ENCODE peak calls at places on chromosomes 13 and 19, in ten cellular contexts. One of them, this sample, is unnamed.
A peak's percentile ranks its signal among the peaks of the same experiment; 100 is the strongest.

GRCh38 chr13:40189885-40190655 is 476.4 kb downstream of the FOXO1 start:
- DNase-seq in neural progenitor cell: peak; percentile 75
- DNase-seq in naive thymus-derived CD4-positive, alpha-beta T cell: no peak
- DNase-seq in A549: no peak
- DNase-seq in thoracic aorta: no peak
- DNase-seq in CD8-positive, alpha-beta memory T cell: no peak
- DNase-seq in astrocyte: no peak
- DNase-seq in cardiac muscle cell: peak; percentile 52
- DNase-seq in HepG2: no peak
- DNase-seq in CD8-positive, alpha-beta T cell: peak; percentile 21
- DNase-seq in this sample: no peak

GRCh38 chr13:90800082-90800746 is 547.3 kb upstream of the MIR17HG start:
- DNase-seq in neural progenitor cell: no peak
- DNase-seq in naive thymus-derived CD4-positive, alpha-beta T cell: no peak
- DNase-seq in A549: no peak
- DNase-seq in thoracic aorta: no peak
- DNase-seq in CD8-positive, alpha-beta memory T cell: no peak
- DNase-seq in astrocyte: no peak
- DNase-seq in cardiac muscle cell: peak; percentile 85
- DNase-seq in HepG2: no peak
- DNase-seq in CD8-positive, alpha-beta T cell: no peak
- DNase-seq in this sample: no peak

GRCh38 chr19:42311612-42312160 is 1.4 kb upstream of the TMEM145 start:
- DNase-seq in neural progenitor cell: peak; percentile 45
- DNase-seq in naive thymus-derived CD4-positive, alpha-beta T cell: no peak
- DNase-seq in A549: peak; percentile 71
- DNase-seq in thoracic aorta: no peak
- DNase-seq in CD8-positive, alpha-beta memory T cell: no peak
- DNase-seq in astrocyte: no peak
- DNase-seq in cardiac muscle cell: no peak
- DNase-seq in HepG2: no peak
- DNase-seq in CD8-positive, alpha-beta T cell: no peak
- DNase-seq in this sample: no peak

GRCh38 chr13:102799544-102800144 is 725 bp downstream of the BIVM start:
- DNase-seq in neural progenitor cell: peak; percentile 46
- DNase-seq in naive thymus-derived CD4-positive, alpha-beta T cell: no peak
- DNase-seq in A549: peak; percentile 25
- DNase-seq in thoracic aorta: no peak
- DNase-seq in CD8-positive, alpha-beta memory T cell: peak; percentile 16
- DNase-seq in astrocyte: peak; percentile 28
- DNase-seq in cardiac muscle cell: no peak
- DNase-seq in HepG2: no peak
- DNase-seq in CD8-positive, alpha-beta T cell: peak; percentile 9
- DNase-seq in this sample: no peak

GRCh38 chr13:35356572-35356971 is 119.9 kb downstream of the MAB21L1 start:
- DNase-seq in neural progenitor cell: no peak
- DNase-seq in naive thymus-derived CD4-positive, alpha-beta T cell: no peak
- DNase-seq in A549: no peak
- DNase-seq in thoracic aorta: no peak
- DNase-seq in CD8-positive, alpha-beta memory T cell: no peak
- DNase-seq in astrocyte: no peak
- DNase-seq in cardiac muscle cell: peak; percentile 14
- DNase-seq in HepG2: no peak
- DNase-seq in CD8-positive, alpha-beta T cell: no peak
- DNase-seq in this sample: no peak

GRCh38 chr13:71643466-71643865 is 223.5 kb downstream of the DACH1 start:
- DNase-seq in neural progenitor cell: no peak
- DNase-seq in naive thymus-derived CD4-positive, alpha-beta T cell: no peak
- DNase-seq in A549: no peak
- DNase-seq in thoracic aorta: no peak
- DNase-seq in CD8-positive, alpha-beta memory T cell: no peak
- DNase-seq in astrocyte: no peak
- DNase-seq in cardiac muscle cell: no peak
- DNase-seq in HepG2: no peak
- DNase-seq in CD8-positive, alpha-beta T cell: no peak
- DNase-seq in this sample: no peak

GRCh38 chr19:18859676-18860301 is 28.0 kb downstream of the UPF1 start:
- DNase-seq in neural progenitor cell: no peak
- DNase-seq in naive thymus-derived CD4-positive, alpha-beta T cell: no peak
- DNase-seq in A549: no peak
- DNase-seq in thoracic aorta: no peak
- DNase-seq in CD8-positive, alpha-beta memory T cell: no peak
- DNase-seq in astrocyte: no peak
- DNase-seq in cardiac muscle cell: peak; percentile 39
- DNase-seq in HepG2: no peak
- DNase-seq in CD8-positive, alpha-beta T cell: no peak
- DNase-seq in this sample: no peak

GRCh38 chr19:2059422-2060201 is 8.6 kb upstream of the MKNK2 start:
- DNase-seq in neural progenitor cell: peak; percentile 70
- DNase-seq in naive thymus-derived CD4-positive, alpha-beta T cell: no peak
- DNase-seq in A549: peak; percentile 93
- DNase-seq in thoracic aorta: no peak
- DNase-seq in CD8-positive, alpha-beta memory T cell: no peak
- DNase-seq in astrocyte: peak; percentile 56
- DNase-seq in cardiac muscle cell: peak; percentile 79
- DNase-seq in HepG2: peak; percentile 89
- DNase-seq in CD8-positive, alpha-beta T cell: no peak
- DNase-seq in this sample: no peak

GRCh38 chr19:31146546-31147183 is 202.6 kb downstream of the TSHZ3 start:
- DNase-seq in neural progenitor cell: no peak
- DNase-seq in naive thymus-derived CD4-positive, alpha-beta T cell: no peak
- DNase-seq in A549: no peak
- DNase-seq in thoracic aorta: no peak
- DNase-seq in CD8-positive, alpha-beta memory T cell: no peak
- DNase-seq in astrocyte: no peak
- DNase-seq in cardiac muscle cell: no peak
- DNase-seq in HepG2: no peak
- DNase-seq in CD8-positive, alpha-beta T cell: no peak
- DNase-seq in this sample: no peak

GRCh38 chr19:4914736-4915501 is 5.6 kb downstream of the UHRF1 start:
- DNase-seq in neural progenitor cell: no peak
- DNase-seq in naive thymus-derived CD4-positive, alpha-beta T cell: peak; percentile 39
- DNase-seq in A549: peak; percentile 73
- DNase-seq in thoracic aorta: no peak
- DNase-seq in CD8-positive, alpha-beta memory T cell: peak; percentile 62
- DNase-seq in astrocyte: peak; percentile 82
- DNase-seq in cardiac muscle cell: peak; percentile 74
- DNase-seq in HepG2: no peak
- DNase-seq in CD8-positive, alpha-beta T cell: peak; percentile 84
- DNase-seq in this sample: no peak

GRCh38 chr13:106533940-106534843 is 1.3 kb downstream of the EFNB2 start:
- DNase-seq in neural progenitor cell: peak; percentile 55
- DNase-seq in naive thymus-derived CD4-positive, alpha-beta T cell: peak; percentile 11
- DNase-seq in A549: no peak
- DNase-seq in thoracic aorta: no peak
- DNase-seq in CD8-positive, alpha-beta memory T cell: peak; percentile 27
- DNase-seq in astrocyte: peak; percentile 74
- DNase-seq in cardiac muscle cell: peak; percentile 74
- DNase-seq in HepG2: no peak
- DNase-seq in CD8-positive, alpha-beta T cell: peak; percentile 22
- DNase-seq in this sample: no peak

GRCh38 chr19:47095707-47096704 is 17.6 kb downstream of the ZC3H4 start:
- DNase-seq in neural progenitor cell: no peak
- DNase-seq in naive thymus-derived CD4-positive, alpha-beta T cell: no peak
- DNase-seq in A549: peak; percentile 62
- DNase-seq in thoracic aorta: no peak
- DNase-seq in CD8-positive, alpha-beta memory T cell: no peak
- DNase-seq in astrocyte: peak; percentile 86
- DNase-seq in cardiac muscle cell: peak; percentile 45
- DNase-seq in HepG2: peak; percentile 97
- DNase-seq in CD8-positive, alpha-beta T cell: no peak
- DNase-seq in this sample: no peak

GRCh38 chr13:90365130-90365529 is 982.4 kb upstream of the MIR17HG start:
- DNase-seq in neural progenitor cell: no peak
- DNase-seq in naive thymus-derived CD4-positive, alpha-beta T cell: no peak
- DNase-seq in A549: no peak
- DNase-seq in thoracic aorta: no peak
- DNase-seq in CD8-positive, alpha-beta memory T cell: no peak
- DNase-seq in astrocyte: peak; percentile 3
- DNase-seq in cardiac muscle cell: peak; percentile 62
- DNase-seq in HepG2: no peak
- DNase-seq in CD8-positive, alpha-beta T cell: no peak
- DNase-seq in this sample: no peak

GRCh38 chr19:4369888-4370260 is 26.5 kb downstream of the MPND start:
- DNase-seq in neural progenitor cell: peak; percentile 59
- DNase-seq in naive thymus-derived CD4-positive, alpha-beta T cell: peak; percentile 55
- DNase-seq in A549: no peak
- DNase-seq in thoracic aorta: no peak
- DNase-seq in CD8-positive, alpha-beta memory T cell: peak; percentile 63
- DNase-seq in astrocyte: no peak
- DNase-seq in cardiac muscle cell: no peak
- DNase-seq in HepG2: no peak
- DNase-seq in CD8-positive, alpha-beta T cell: peak; percentile 77
- DNase-seq in this sample: no peak

GRCh38 chr19:3283886-3284657 is 59.6 kb downstream of the CELF5 start:
- DNase-seq in neural progenitor cell: no peak
- DNase-seq in naive thymus-derived CD4-positive, alpha-beta T cell: no peak
- DNase-seq in A549: no peak
- DNase-seq in thoracic aorta: no peak
- DNase-seq in CD8-positive, alpha-beta memory T cell: no peak
- DNase-seq in astrocyte: no peak
- DNase-seq in cardiac muscle cell: no peak
- DNase-seq in HepG2: no peak
- DNase-seq in CD8-positive, alpha-beta T cell: no peak
- DNase-seq in this sample: no peak

GRCh38 chr19:3282564-3282963 is 58.1 kb downstream of the CELF5 start:
- DNase-seq in neural progenitor cell: no peak
- DNase-seq in naive thymus-derived CD4-positive, alpha-beta T cell: no peak
- DNase-seq in A549: no peak
- DNase-seq in thoracic aorta: no peak
- DNase-seq in CD8-positive, alpha-beta memory T cell: no peak
- DNase-seq in astrocyte: no peak
- DNase-seq in cardiac muscle cell: no peak
- DNase-seq in HepG2: no peak
- DNase-seq in CD8-positive, alpha-beta T cell: no peak
- DNase-seq in this sample: no peak

GRCh38 chr19:3283246-3283751 is 58.8 kb downstream of the CELF5 start:
- DNase-seq in neural progenitor cell: no peak
- DNase-seq in naive thymus-derived CD4-positive, alpha-beta T cell: no peak
- DNase-seq in A549: no peak
- DNase-seq in thoracic aorta: no peak
- DNase-seq in CD8-positive, alpha-beta memory T cell: no peak
- DNase-seq in astrocyte: no peak
- DNase-seq in cardiac muscle cell: no peak
- DNase-seq in HepG2: no peak
- DNase-seq in CD8-positive, alpha-beta T cell: no peak
- DNase-seq in this sample: no peak

GRCh38 chr19:3285647-3286176 is 61.3 kb downstream of the CELF5 start:
- DNase-seq in neural progenitor cell: no peak
- DNase-seq in naive thymus-derived CD4-positive, alpha-beta T cell: no peak
- DNase-seq in A549: no peak
- DNase-seq in thoracic aorta: no peak
- DNase-seq in CD8-positive, alpha-beta memory T cell: peak; percentile 48
- DNase-seq in astrocyte: no peak
- DNase-seq in cardiac muscle cell: peak; percentile 27
- DNase-seq in HepG2: peak; percentile 59
- DNase-seq in CD8-positive, alpha-beta T cell: peak; percentile 56
- DNase-seq in this sample: no peak

GRCh38 chr19:3284759-3285646 is 60.5 kb downstream of the CELF5 start:
- DNase-seq in neural progenitor cell: peak; percentile 97
- DNase-seq in naive thymus-derived CD4-positive, alpha-beta T cell: peak; percentile 56
- DNase-seq in A549: peak; percentile 99
- DNase-seq in thoracic aorta: no peak
- DNase-seq in CD8-positive, alpha-beta memory T cell: peak; percentile 62
- DNase-seq in astrocyte: peak; percentile 1
- DNase-seq in cardiac muscle cell: peak; percentile 47
- DNase-seq in HepG2: peak; percentile 87
- DNase-seq in CD8-positive, alpha-beta T cell: peak; percentile 66
- DNase-seq in this sample: peak; percentile 84
- H3K27ac ChIP-seq in neural progenitor cell: no peak overlapping the region
- H3K27ac ChIP-seq in naive thymus-derived CD4-positive, alpha-beta T cell: no peak overlapping the region
- H3K27ac ChIP-seq in A549: peak overlapping the region; percentile 63
- H3K27ac ChIP-seq in thoracic aorta: no peak overlapping the region
- H3K27ac ChIP-seq in CD8-positive, alpha-beta memory T cell: peak overlapping the region; percentile 25
- H3K27ac ChIP-seq in astrocyte: no peak overlapping the region
- H3K27ac ChIP-seq in cardiac muscle cell: peak overlapping the region; percentile 77
- H3K27ac ChIP-seq in HepG2: peak overlapping the region; percentile 80
- H3K27ac ChIP-seq in CD8-positive, alpha-beta T cell: no peak overlapping the region
- H3K27ac ChIP-seq in this sample: no peak overlapping the region

GRCh38 chr19:36100476-36100875 is 10.5 kb upstream of the OVOL3 start:
- DNase-seq in neural progenitor cell: no peak
- DNase-seq in naive thymus-derived CD4-positive, alpha-beta T cell: no peak
- DNase-seq in A549: no peak
- DNase-seq in thoracic aorta: no peak
- DNase-seq in CD8-positive, alpha-beta memory T cell: no peak
- DNase-seq in astrocyte: no peak
- DNase-seq in cardiac muscle cell: no peak
- DNase-seq in HepG2: no peak
- DNase-seq in CD8-positive, alpha-beta T cell: no peak
- DNase-seq in this sample: no peak
- H3K27ac ChIP-seq in neural progenitor cell: no peak overlapping the region
- H3K27ac ChIP-seq in naive thymus-derived CD4-positive, alpha-beta T cell: no peak overlapping the region
- H3K27ac ChIP-seq in A549: no peak overlapping the region
- H3K27ac ChIP-seq in thoracic aorta: no peak overlapping the region
- H3K27ac ChIP-seq in CD8-positive, alpha-beta memory T cell: no peak overlapping the region
- H3K27ac ChIP-seq in astrocyte: no peak overlapping the region
- H3K27ac ChIP-seq in cardiac muscle cell: peak overlapping the region; percentile 6
- H3K27ac ChIP-seq in HepG2: no peak overlapping the region
- H3K27ac ChIP-seq in CD8-positive, alpha-beta T cell: no peak overlapping the region
- H3K27ac ChIP-seq in this sample: no peak overlapping the region

DNA sequence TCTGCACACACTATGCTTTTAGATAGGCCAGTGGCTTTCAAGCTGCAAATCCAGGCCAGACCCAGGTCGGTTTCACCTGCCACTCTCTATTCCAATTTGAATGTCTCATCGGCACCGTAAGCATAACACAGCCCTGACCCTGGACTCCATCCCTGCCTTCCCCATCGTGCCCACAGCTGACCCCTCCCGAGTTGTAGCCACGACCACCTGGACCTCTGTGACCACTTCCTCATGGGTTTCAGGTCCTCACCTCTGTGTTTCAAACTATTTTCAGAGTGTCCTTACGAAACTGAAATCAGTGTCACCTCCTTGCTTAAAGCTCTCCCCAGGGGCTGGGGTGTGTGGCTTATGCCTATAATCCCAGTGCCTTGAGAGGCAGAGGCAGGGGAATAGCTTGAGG is 9.0 kb upstream of the HSH2D start:
- DNase-seq in neural progenitor cell: no peak
- DNase-seq in naive thymus-derived CD4-positive, alpha-beta T cell: no peak
- DNase-seq in A549: no peak
- DNase-seq in thoracic aorta: no peak
- DNase-seq in CD8-positive, alpha-beta memory T cell: no peak
- DNase-seq in astrocyte: no peak
- DNase-seq in cardiac muscle cell: no peak
- DNase-seq in HepG2: no peak
- DNase-seq in CD8-positive, alpha-beta T cell: no peak
- DNase-seq in this sample: no peak
- H3K27ac ChIP-seq in neural progenitor cell: no peak overlapping the region
- H3K27ac ChIP-seq in naive thymus-derived CD4-positive, alpha-beta T cell: no peak overlapping the region
- H3K27ac ChIP-seq in A549: no peak overlapping the region
- H3K27ac ChIP-seq in thoracic aorta: no peak overlapping the region
- H3K27ac ChIP-seq in CD8-positive, alpha-beta memory T cell: no peak overlapping the region
- H3K27ac ChIP-seq in astrocyte: no peak overlapping the region
- H3K27ac ChIP-seq in cardiac muscle cell: peak overlapping the region; percentile 28
- H3K27ac ChIP-seq in HepG2: no peak overlapping the region
- H3K27ac ChIP-seq in CD8-positive, alpha-beta T cell: no peak overlapping the region
- H3K27ac ChIP-seq in this sample: no peak overlapping the region

DNA sequence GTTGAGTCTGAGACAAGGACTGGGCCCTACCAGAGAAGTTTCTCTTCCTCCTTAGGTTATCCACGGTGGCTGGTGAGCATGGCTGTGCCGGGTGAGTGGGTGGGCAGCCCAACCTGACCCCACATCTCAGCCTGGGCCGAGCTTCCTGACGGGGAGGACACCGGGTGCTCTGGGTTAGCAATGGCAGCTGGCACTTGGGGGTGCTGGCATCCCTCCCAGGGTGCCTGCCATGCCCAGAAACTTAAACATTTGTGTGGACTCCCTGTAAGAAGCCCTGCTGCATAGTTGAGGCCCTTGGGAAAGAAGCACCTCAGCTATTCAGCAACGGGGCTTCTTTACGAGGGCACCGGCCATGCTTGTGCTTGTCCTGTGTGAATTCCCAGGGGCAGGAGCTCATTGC is 33.9 kb upstream of the MEDAG start:
- DNase-seq in neural progenitor cell: no peak
- DNase-seq in naive thymus-derived CD4-positive, alpha-beta T cell: no peak
- DNase-seq in A549: no peak
- DNase-seq in thoracic aorta: no peak
- DNase-seq in CD8-positive, alpha-beta memory T cell: no peak
- DNase-seq in astrocyte: no peak
- DNase-seq in cardiac muscle cell: no peak
- DNase-seq in HepG2: no peak
- DNase-seq in CD8-positive, alpha-beta T cell: no peak
- DNase-seq in this sample: no peak
- H3K27ac ChIP-seq in neural progenitor cell: no peak overlapping the region
- H3K27ac ChIP-seq in naive thymus-derived CD4-positive, alpha-beta T cell: no peak overlapping the region
- H3K27ac ChIP-seq in A549: no peak overlapping the region
- H3K27ac ChIP-seq in thoracic aorta: peak overlapping the region; percentile 93
- H3K27ac ChIP-seq in CD8-positive, alpha-beta memory T cell: no peak overlapping the region
- H3K27ac ChIP-seq in astrocyte: peak overlapping the region; percentile 100
- H3K27ac ChIP-seq in cardiac muscle cell: no peak overlapping the region
- H3K27ac ChIP-seq in HepG2: no peak overlapping the region
- H3K27ac ChIP-seq in CD8-positive, alpha-beta T cell: no peak overlapping the region
- H3K27ac ChIP-seq in this sample: no peak overlapping the region